ENCODE peak calls at places on chromosomes 12 and 14, in five cellular contexts. One of them, this sample, is unnamed.
A peak's percentile ranks its signal among the peaks of the same experiment; 100 is the strongest.

GRCh38 chr12:68508536-68509050 is 102.1 kb upstream of the RAP1B start:
- DNase-seq in left ventricle myocardium inferior: no peak
- DNase-seq in PC-3: no peak
- DNase-seq in cardiac muscle cell: no peak
- DNase-seq in right atrium auricular region: no peak
- DNase-seq in this sample: no peak

GRCh38 chr12:17148706-17149105 is 542.7 kb upstream of the LMO3 start:
- DNase-seq in PC-3: no peak
- DNase-seq in cardiac muscle cell: no peak
- DNase-seq in right atrium auricular region: no peak
- DNase-seq in left ventricle myocardium inferior: no peak
- DNase-seq in this sample: no peak

GRCh38 chr14:53912121-53912520 is 44.5 kb downstream of the BMP4 start:
- DNase-seq in PC-3: no peak
- DNase-seq in right atrium auricular region: no peak
- DNase-seq in cardiac muscle cell: no peak
- DNase-seq in left ventricle myocardium inferior: no peak
- DNase-seq in this sample: no peak

GRCh38 chr14:41973178-41973577 is 366.5 kb downstream of the LRFN5 start:
- DNase-seq in PC-3: no peak
- DNase-seq in cardiac muscle cell: no peak
- DNase-seq in left ventricle myocardium inferior: no peak
- DNase-seq in right atrium auricular region: no peak
- DNase-seq in this sample: no peak

GRCh38 chr12:125552223-125552747 is 487.1 kb downstream of the AACS start:
- DNase-seq in cardiac muscle cell: no peak
- DNase-seq in left ventricle myocardium inferior: no peak
- DNase-seq in PC-3: no peak
- DNase-seq in right atrium auricular region: no peak
- DNase-seq in this sample: no peak

GRCh38 chr12:47021298-47021697 is 58.1 kb upstream of the PCED1B start:
- DNase-seq in right atrium auricular region: no peak
- DNase-seq in cardiac muscle cell: peak; percentile 68
- DNase-seq in left ventricle myocardium inferior: no peak
- DNase-seq in PC-3: peak; percentile 97
- DNase-seq in this sample: no peak

GRCh38 chr12:73659802-73660201 is 877.8 kb upstream of the ATXN7L3B start:
- DNase-seq in left ventricle myocardium inferior: no peak
- DNase-seq in PC-3: no peak
- DNase-seq in right atrium auricular region: no peak
- DNase-seq in cardiac muscle cell: no peak
- DNase-seq in this sample: no peak

GRCh38 chr14:28348797-28349196 is 417.8 kb upstream of the FOXG1 start:
- DNase-seq in PC-3: no peak
- DNase-seq in right atrium auricular region: no peak
- DNase-seq in cardiac muscle cell: no peak
- DNase-seq in left ventricle myocardium inferior: no peak
- DNase-seq in this sample: no peak

GRCh38 chr12:54984602-54985376 is at the start of gene TESPA1:
- DNase-seq in left ventricle myocardium inferior: peak; percentile 60
- DNase-seq in cardiac muscle cell: no peak
- DNase-seq in PC-3: no peak
- DNase-seq in right atrium auricular region: peak; percentile 60
- DNase-seq in this sample: no peak

GRCh38 chr12:6333566-6333965 is 8.3 kb downstream of the TNFRSF1A start:
- DNase-seq in right atrium auricular region: no peak
- DNase-seq in cardiac muscle cell: no peak
- DNase-seq in left ventricle myocardium inferior: no peak
- DNase-seq in PC-3: no peak
- DNase-seq in this sample: no peak

GRCh38 chr12:132444957-132445883 is 44.7 kb upstream of the FBRSL1 start:
- DNase-seq in PC-3: no peak
- DNase-seq in left ventricle myocardium inferior: peak; percentile 24
- DNase-seq in right atrium auricular region: no peak
- DNase-seq in cardiac muscle cell: no peak
- DNase-seq in this sample: no peak

GRCh38 chr14:35287481-35288013 is 4.6 kb upstream of the PSMA6 start:
- DNase-seq in PC-3: no peak
- DNase-seq in left ventricle myocardium inferior: no peak
- DNase-seq in right atrium auricular region: no peak
- DNase-seq in cardiac muscle cell: no peak
- DNase-seq in this sample: no peak

GRCh38 chr12:113727651-113728061 is 238.5 kb downstream of the RBM19 start:
- DNase-seq in right atrium auricular region: no peak
- DNase-seq in PC-3: peak; percentile 99
- DNase-seq in cardiac muscle cell: no peak
- DNase-seq in left ventricle myocardium inferior: no peak
- DNase-seq in this sample: no peak

GRCh38 chr12:16350682-16351081 is 3.2 kb downstream of the MGST1 start:
- DNase-seq in right atrium auricular region: peak; percentile 84
- DNase-seq in left ventricle myocardium inferior: no peak
- DNase-seq in cardiac muscle cell: no peak
- DNase-seq in PC-3: peak; percentile 95
- DNase-seq in this sample: no peak

GRCh38 chr12:18139989-18140596 is 50.1 kb upstream of the RERGL start:
- DNase-seq in cardiac muscle cell: peak; percentile 40
- DNase-seq in left ventricle myocardium inferior: no peak
- DNase-seq in right atrium auricular region: no peak
- DNase-seq in PC-3: peak; percentile 60
- DNase-seq in this sample: no peak

GRCh38 chr14:104799239-104799599 is 1.7 kb upstream of the ZBTB42 start:
- DNase-seq in left ventricle myocardium inferior: no peak
- DNase-seq in right atrium auricular region: no peak
- DNase-seq in cardiac muscle cell: no peak
- DNase-seq in PC-3: peak; percentile 2
- DNase-seq in this sample: no peak

GRCh38 chr14:104796682-104797081 is 1.1 kb upstream of the AKT1 start:
- DNase-seq in right atrium auricular region: no peak
- DNase-seq in PC-3: no peak
- DNase-seq in left ventricle myocardium inferior: no peak
- DNase-seq in cardiac muscle cell: no peak
- DNase-seq in this sample: no peak

GRCh38 chr14:104795781-104796681 is 483 bp upstream of the AKT1 start:
- DNase-seq in PC-3: peak; percentile 48
- DNase-seq in right atrium auricular region: no peak
- DNase-seq in cardiac muscle cell: peak; percentile 72
- DNase-seq in left ventricle myocardium inferior: peak; percentile 75
- DNase-seq in this sample: no peak

GRCh38 chr14:104798300-104799238 is 2.3 kb upstream of the ZBTB42 start:
- DNase-seq in cardiac muscle cell: no peak
- DNase-seq in PC-3: no peak
- DNase-seq in left ventricle myocardium inferior: no peak
- DNase-seq in right atrium auricular region: no peak
- DNase-seq in this sample: no peak

GRCh38 chr14:104797112-104798044 is 1.8 kb upstream of the AKT1 start:
- DNase-seq in cardiac muscle cell: peak; percentile 77
- DNase-seq in PC-3: no peak
- DNase-seq in right atrium auricular region: no peak
- DNase-seq in left ventricle myocardium inferior: peak; percentile 57
- DNase-seq in this sample: no peak
- H3K27ac ChIP-seq in cardiac muscle cell: peak overlapping the region; percentile 69
- H3K27ac ChIP-seq in PC-3: no peak overlapping the region
- H3K27ac ChIP-seq in right atrium auricular region: peak overlapping the region; percentile 96
- H3K27ac ChIP-seq in left ventricle myocardium inferior: peak overlapping the region; percentile 99
- H3K27ac ChIP-seq in this sample: no peak overlapping the region

GRCh38 chr12:13368431-13368830 is 171.9 kb downstream of the EMP1 start:
- DNase-seq in cardiac muscle cell: peak; percentile 55
- DNase-seq in PC-3: no peak
- DNase-seq in left ventricle myocardium inferior: no peak
- DNase-seq in right atrium auricular region: no peak
- DNase-seq in this sample: no peak

GRCh38 chr12:13368971-13369370 is 172.4 kb downstream of the EMP1 start:
- DNase-seq in cardiac muscle cell: no peak
- DNase-seq in left ventricle myocardium inferior: no peak
- DNase-seq in right atrium auricular region: no peak
- DNase-seq in PC-3: no peak
- DNase-seq in this sample: no peak

GRCh38 chr12:13365782-13366366 is 169.3 kb downstream of the EMP1 start:
- DNase-seq in cardiac muscle cell: no peak
- DNase-seq in right atrium auricular region: no peak
- DNase-seq in left ventricle myocardium inferior: peak; percentile 34
- DNase-seq in PC-3: no peak
- DNase-seq in this sample: no peak

GRCh38 chr12:13369496-13369895 is 173.0 kb downstream of the EMP1 start:
- DNase-seq in PC-3: no peak
- DNase-seq in right atrium auricular region: no peak
- DNase-seq in left ventricle myocardium inferior: no peak
- DNase-seq in cardiac muscle cell: no peak
- DNase-seq in this sample: no peak

DNA sequence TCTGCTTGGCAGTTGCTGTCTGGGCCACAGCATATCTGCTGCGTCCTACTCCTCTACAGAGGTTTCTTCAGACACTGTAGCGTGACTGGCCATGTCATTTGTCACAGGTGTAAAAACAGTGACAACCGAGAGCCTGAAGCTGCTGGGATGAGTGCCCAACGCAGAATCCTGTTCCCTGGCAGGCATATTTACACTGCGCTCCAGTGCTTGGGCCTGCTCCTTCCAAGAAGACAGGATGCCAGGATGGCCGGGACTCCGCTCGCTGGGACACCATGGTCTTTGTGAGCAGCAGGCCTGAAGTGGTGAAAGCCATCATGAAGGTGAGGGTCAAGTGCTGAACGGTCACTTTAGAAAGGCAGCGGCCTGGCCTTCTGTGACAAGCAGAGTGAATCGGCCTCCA is 171.4 kb downstream of the EMP1 start:
- DNase-seq in cardiac muscle cell: peak; percentile 76
- DNase-seq in right atrium auricular region: no peak
- DNase-seq in left ventricle myocardium inferior: no peak
- DNase-seq in PC-3: no peak
- DNase-seq in this sample: no peak
- H3K27ac ChIP-seq in cardiac muscle cell: no peak overlapping the region
- H3K27ac ChIP-seq in right atrium auricular region: no peak overlapping the region
- H3K27ac ChIP-seq in left ventricle myocardium inferior: no peak overlapping the region
- H3K27ac ChIP-seq in PC-3: no peak overlapping the region
- H3K27ac ChIP-seq in this sample: no peak overlapping the region

DNA sequence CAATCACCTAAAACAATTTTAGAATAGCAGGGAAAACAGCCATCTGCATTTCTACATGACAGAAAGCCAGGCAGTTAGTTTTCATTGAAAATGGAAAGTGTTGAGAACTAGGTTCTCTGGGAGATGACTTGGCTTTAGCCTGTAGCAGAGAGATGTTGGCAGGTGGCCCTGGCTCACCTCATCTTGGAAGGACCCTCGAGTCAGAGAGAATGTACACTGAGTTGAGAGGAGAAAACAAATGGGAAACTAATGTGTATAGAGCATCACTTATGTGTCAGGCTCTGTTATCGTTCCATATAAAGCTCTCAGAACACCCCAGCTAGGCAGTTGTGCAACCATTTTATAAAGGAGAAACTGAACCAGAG is 51.9 kb downstream of the SUSD6 start:
- DNase-seq in right atrium auricular region: no peak
- DNase-seq in left ventricle myocardium inferior: no peak
- DNase-seq in cardiac muscle cell: no peak
- DNase-seq in PC-3: peak; percentile 22
- DNase-seq in this sample: no peak
- H3K27ac ChIP-seq in right atrium auricular region: peak overlapping the region; percentile 63
- H3K27ac ChIP-seq in left ventricle myocardium inferior: peak overlapping the region; percentile 73
- H3K27ac ChIP-seq in cardiac muscle cell: no peak overlapping the region
- H3K27ac ChIP-seq in PC-3: peak overlapping the region; percentile 23
- H3K27ac ChIP-seq in this sample: peak overlapping the region; percentile 75

GRCh38 chr12:79822475-79822874 is 112.4 kb downstream of the PPP1R12A start:
- DNase-seq in cardiac muscle cell: no peak
- DNase-seq in PC-3: no peak
- DNase-seq in left ventricle myocardium inferior: no peak
- DNase-seq in right atrium auricular region: no peak
- DNase-seq in this sample: no peak

GRCh38 chr12:79818856-79819255 is 116.0 kb downstream of the PPP1R12A start:
- DNase-seq in left ventricle myocardium inferior: no peak
- DNase-seq in PC-3: no peak
- DNase-seq in right atrium auricular region: no peak
- DNase-seq in cardiac muscle cell: no peak
- DNase-seq in this sample: no peak
- H3K27ac ChIP-seq in left ventricle myocardium inferior: peak overlapping the region; percentile 79
- H3K27ac ChIP-seq in PC-3: no peak overlapping the region
- H3K27ac ChIP-seq in right atrium auricular region: peak overlapping the region; percentile 71
- H3K27ac ChIP-seq in cardiac muscle cell: peak overlapping the region; percentile 73
- H3K27ac ChIP-seq in this sample: peak overlapping the region; percentile 18

GRCh38 chr14:93045965-93046695 is 69.6 kb downstream of the ITPK1 start:
- DNase-seq in cardiac muscle cell: peak; percentile 69
- DNase-seq in left ventricle myocardium inferior: no peak
- DNase-seq in right atrium auricular region: no peak
- DNase-seq in PC-3: peak; percentile 53
- DNase-seq in this sample: no peak
- H3K27ac ChIP-seq in cardiac muscle cell: peak overlapping the region; percentile 54
- H3K27ac ChIP-seq in left ventricle myocardium inferior: peak overlapping the region; percentile 94
- H3K27ac ChIP-seq in right atrium auricular region: peak overlapping the region; percentile 94
- H3K27ac ChIP-seq in PC-3: peak overlapping the region; percentile 100
- H3K27ac ChIP-seq in this sample: no peak overlapping the region